ENCODE peak calls at places on chromosomes 11 and 22, in five cellular contexts. One of them, this sample, is unnamed.

GRCh38 chr11:76686261-76687079 is 15.9 kb upstream of the LRRC32 start:
- DNase-seq in body of pancreas: no peak
- DNase-seq in lower lobe of right lung: no peak
- DNase-seq in thoracic aorta: no peak
- DNase-seq in AG09309: no peak
- DNase-seq in this sample: no peak

GRCh38 chr11:44617671-44618461 is 52.4 kb downstream of the CD82 start:
- DNase-seq in body of pancreas: no peak
- DNase-seq in AG09309: no peak
- DNase-seq in thoracic aorta: no peak
- DNase-seq in lower lobe of right lung: no peak
- DNase-seq in this sample: no peak

GRCh38 chr11:113104390-113105251 is 143.4 kb downstream of the NCAM1 start:
- DNase-seq in thoracic aorta: no peak
- DNase-seq in lower lobe of right lung: no peak
- DNase-seq in body of pancreas: no peak
- DNase-seq in AG09309: no peak
- DNase-seq in this sample: peak

GRCh38 chr11:37504066-37504611 is 906.1 kb upstream of the RAG2 start:
- DNase-seq in thoracic aorta: no peak
- DNase-seq in AG09309: peak
- DNase-seq in body of pancreas: no peak
- DNase-seq in lower lobe of right lung: no peak
- DNase-seq in this sample: peak

GRCh38 chr11:111604392-111605009 is 2.3 kb downstream of the SIK2 start:
- DNase-seq in AG09309: no peak
- DNase-seq in body of pancreas: no peak
- DNase-seq in thoracic aorta: no peak
- DNase-seq in lower lobe of right lung: no peak
- DNase-seq in this sample: peak

GRCh38 chr11:77842451-77843121 is 21.6 kb downstream of the AAMDC start:
- DNase-seq in thoracic aorta: no peak
- DNase-seq in body of pancreas: no peak
- DNase-seq in AG09309: no peak
- DNase-seq in lower lobe of right lung: no peak
- DNase-seq in this sample: no peak

GRCh38 chr22:36395061-36395849 is 7.5 kb upstream of the MYH9 start:
- DNase-seq in AG09309: no peak
- DNase-seq in thoracic aorta: no peak
- DNase-seq in body of pancreas: peak
- DNase-seq in lower lobe of right lung: no peak
- DNase-seq in this sample: no peak

GRCh38 chr11:129613076-129613475 is 202.6 kb upstream of the TMEM45B start:
- DNase-seq in AG09309: no peak
- DNase-seq in lower lobe of right lung: no peak
- DNase-seq in body of pancreas: no peak
- DNase-seq in thoracic aorta: no peak
- DNase-seq in this sample: peak

GRCh38 chr11:1109918-1110705 is 35.4 kb downstream of the MUC2 start:
- DNase-seq in lower lobe of right lung: peak
- DNase-seq in body of pancreas: no peak
- DNase-seq in thoracic aorta: no peak
- DNase-seq in AG09309: no peak
- DNase-seq in this sample: no peak

This sample was measured in neural progenitor cell.